ENCODE peak calls at places on chromosomes 3 and 15, in five cellular contexts. E is transverse colon, L is ovary, W is body of pancreas, O is uterus. V is an unnamed sample.

GRCh38 chr15:79244876-79245275 is 37.6 kb upstream of the ANKRD34C start:
- DNase-seq in E (no peak), L (no peak), W (no peak), O (no peak), V (no peak)

GRCh38 chr3:195030791-195031321 is 240.1 kb downstream of the XXYLT1 start:
- DNase-seq in E (no peak), L (no peak), W (no peak), O (peak; percentile 43), V (no peak)

GRCh38 chr3:22969276-22969675 is 233.9 kb upstream of the UBE2E2 start:
- DNase-seq in E (no peak), L (no peak), W (no peak), O (no peak), V (no peak)

GRCh38 chr15:66815322-66815721 is 113.3 kb downstream of the SMAD6 start:
- DNase-seq in E (no peak), L (no peak), W (no peak), O (no peak), V (no peak)

GRCh38 chr3:107794664-107795443 is 272.1 kb downstream of the BBX start:
- DNase-seq in E (no peak), L (no peak), W (no peak), O (peak; percentile 48), V (no peak)

GRCh38 chr3:188389711-188390346 is 235.9 kb downstream of the LPP start:
- DNase-seq in E (peak; percentile 41), L (no peak), W (no peak), O (no peak), V (no peak)

GRCh38 chr3:50675179-50676030 is 678 bp downstream of the DOCK3 start:
- DNase-seq in E (peak; percentile 39), L (peak; percentile 31), W (peak; percentile 29), O (no peak), V (no peak)

GRCh38 chr3:69740103-69741021 is 1.1 kb downstream of the MITF start:
- DNase-seq in E (peak; percentile 59), L (peak; percentile 60), W (peak; percentile 71), O (peak; percentile 62), V (peak; percentile 68)

GRCh38 chr3:195117978-195118581 is 152.9 kb downstream of the XXYLT1 start:
- DNase-seq in E (peak; percentile 56), L (no peak), W (no peak), O (no peak), V (peak; percentile 80)

GRCh38 chr15:69782809-69783208 is 314.9 kb downstream of the TLE3 start:
- DNase-seq in E (no peak), L (no peak), W (no peak), O (no peak), V (peak; percentile 34)

GRCh38 chr3:88203537-88204143 is 53.9 kb downstream of the C3orf38 start:
- DNase-seq in E (peak; percentile 65), L (peak; percentile 68), W (peak; percentile 75), O (peak; percentile 31), V (peak; percentile 72)

GRCh38 chr15:48695835-48696573 is 50.5 kb upstream of the FBN1 start:
- DNase-seq in E (no peak), L (no peak), W (no peak), O (no peak), V (no peak)

GRCh38 chr3:5092018-5092417 is 30.1 kb upstream of the ARL8B start:
- DNase-seq in E (no peak), L (no peak), W (no peak), O (no peak), V (no peak)

GRCh38 chr3:45608296-45608695 is 13.7 kb downstream of the LIMD1 start:
- DNase-seq in E (no peak), L (no peak), W (no peak), O (no peak), V (no peak)
- H3K4me1 ChIP-seq in E (peaks cover 37% of the 10 kb centered on the region), L (peaks cover 21% of the 10 kb centered on the region), W (peaks cover 61% of the 10 kb centered on the region), O (peaks cover 8% of the 10 kb centered on the region), V (peaks cover 100% of the 10 kb centered on the region)

DNA sequence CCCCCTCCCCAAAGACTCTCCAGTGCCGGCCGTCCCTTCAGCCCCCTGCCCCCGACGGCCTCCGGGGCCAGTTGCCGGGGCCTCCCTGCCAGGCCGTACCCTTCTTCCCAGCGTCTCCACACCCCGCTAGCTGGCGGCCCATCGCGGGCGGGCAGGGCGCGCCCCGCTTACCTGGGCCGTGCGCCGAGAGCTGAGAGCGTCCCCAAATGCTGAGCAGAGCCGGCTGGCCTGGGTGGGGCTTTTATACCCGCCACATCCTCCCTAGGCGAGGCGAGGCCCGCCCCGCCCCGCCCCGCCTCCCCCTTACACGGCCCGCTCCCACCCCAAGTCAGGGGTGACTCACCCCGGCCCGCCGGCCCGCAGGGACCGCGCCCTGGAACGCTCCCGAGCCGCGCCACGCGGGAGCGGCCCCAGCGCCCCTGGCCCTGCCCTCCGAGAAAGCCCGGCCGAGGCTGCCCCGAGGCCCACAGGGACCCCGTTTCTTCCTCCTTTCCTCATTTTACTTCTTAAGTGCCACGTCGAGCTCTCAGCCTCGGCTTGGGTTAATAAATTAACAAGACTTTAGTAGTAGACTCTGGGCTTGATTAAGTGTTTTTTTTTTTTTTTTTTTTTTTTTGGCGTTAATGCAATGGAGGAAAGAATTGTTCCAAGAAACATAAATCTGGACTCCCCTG is at the start of gene ANXA2:
- DNase-seq in E (peak; percentile 92), L (peak; percentile 86), W (peak; percentile 81), O (peak; percentile 89), V (peak; percentile 87)
- TF ChIP-seq POLR2A in E (peak; percentile 98), L (peak; percentile 71), W (peak; percentile 94), O (peak; percentile 80), V (no peak)

DNA sequence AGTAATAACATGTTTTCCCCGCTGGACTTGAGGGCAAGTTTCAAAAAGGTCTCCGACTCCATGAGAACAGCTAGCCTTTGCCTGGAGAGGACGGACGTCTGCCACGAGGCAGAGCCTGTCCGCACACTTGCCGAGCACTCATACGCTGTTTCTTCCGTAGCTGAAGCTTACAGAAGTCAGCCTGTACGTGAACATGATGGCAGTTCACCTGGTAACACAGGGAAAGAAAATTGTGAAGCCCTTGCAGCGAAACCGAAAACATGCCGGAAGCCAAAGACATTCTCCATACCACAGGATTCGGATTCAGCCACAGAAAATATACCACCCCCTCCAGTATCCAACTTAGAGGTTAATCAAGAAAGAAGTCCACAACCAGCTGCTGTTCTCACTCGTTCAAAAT is 43.9 kb upstream of the RASA2 start:
- DNase-seq in E (no peak), L (no peak), W (no peak), O (no peak), V (no peak)
- H3K4me1 ChIP-seq in E (peaks cover 44% of the 10 kb centered on the region), L (peaks cover 10% of the 10 kb centered on the region), W (peaks cover 23% of the 10 kb centered on the region), O (no peaks in the 10 kb centered on the region), V (peaks cover 61% of the 10 kb centered on the region)

DNA sequence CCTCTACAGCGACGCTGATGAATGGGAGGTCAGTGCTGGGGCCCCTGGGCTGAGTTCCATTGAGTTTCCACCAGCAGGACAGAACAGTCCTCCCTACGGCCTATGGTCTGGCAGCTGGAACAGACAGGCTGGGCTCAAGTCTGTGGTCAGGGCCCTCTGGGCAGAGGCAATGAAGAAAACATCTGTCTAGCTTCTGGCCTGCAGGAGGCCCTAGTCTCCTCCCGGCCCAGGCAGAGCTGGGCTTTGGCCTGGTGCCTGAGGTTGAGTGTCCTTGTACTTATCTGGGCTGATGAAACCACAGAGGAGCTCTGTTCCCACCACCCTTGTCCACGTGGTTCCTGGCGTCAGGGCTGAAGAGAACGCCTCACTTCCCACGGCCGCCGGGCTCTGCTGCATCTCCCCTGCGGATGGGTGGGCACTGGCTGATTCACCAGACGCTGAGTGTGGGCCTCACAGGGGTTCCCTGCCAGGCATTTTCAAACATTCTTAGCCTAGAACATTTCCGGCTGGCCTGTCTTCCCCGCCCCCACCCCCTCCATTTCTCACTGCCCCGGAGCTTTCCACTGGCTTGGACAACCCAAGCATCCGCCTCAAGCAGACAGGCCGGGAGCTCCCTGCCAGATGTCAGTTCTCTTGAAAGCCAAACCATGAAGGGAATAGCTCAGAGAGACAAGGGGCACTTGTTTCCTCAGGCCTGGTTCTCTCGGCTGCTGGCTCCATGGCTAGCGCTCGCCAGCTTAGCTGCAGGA is 20.3 kb downstream of the PPCDC start:
- DNase-seq in E (peak; percentile 91), L (peak; percentile 99), W (peak; percentile 93), O (peak; percentile 95), V (peak; percentile 82)
- TF ChIP-seq POLR2A in E (no peak), L (peak; percentile 30), W (peak; percentile 52), O (no peak), V (no peak)

DNA sequence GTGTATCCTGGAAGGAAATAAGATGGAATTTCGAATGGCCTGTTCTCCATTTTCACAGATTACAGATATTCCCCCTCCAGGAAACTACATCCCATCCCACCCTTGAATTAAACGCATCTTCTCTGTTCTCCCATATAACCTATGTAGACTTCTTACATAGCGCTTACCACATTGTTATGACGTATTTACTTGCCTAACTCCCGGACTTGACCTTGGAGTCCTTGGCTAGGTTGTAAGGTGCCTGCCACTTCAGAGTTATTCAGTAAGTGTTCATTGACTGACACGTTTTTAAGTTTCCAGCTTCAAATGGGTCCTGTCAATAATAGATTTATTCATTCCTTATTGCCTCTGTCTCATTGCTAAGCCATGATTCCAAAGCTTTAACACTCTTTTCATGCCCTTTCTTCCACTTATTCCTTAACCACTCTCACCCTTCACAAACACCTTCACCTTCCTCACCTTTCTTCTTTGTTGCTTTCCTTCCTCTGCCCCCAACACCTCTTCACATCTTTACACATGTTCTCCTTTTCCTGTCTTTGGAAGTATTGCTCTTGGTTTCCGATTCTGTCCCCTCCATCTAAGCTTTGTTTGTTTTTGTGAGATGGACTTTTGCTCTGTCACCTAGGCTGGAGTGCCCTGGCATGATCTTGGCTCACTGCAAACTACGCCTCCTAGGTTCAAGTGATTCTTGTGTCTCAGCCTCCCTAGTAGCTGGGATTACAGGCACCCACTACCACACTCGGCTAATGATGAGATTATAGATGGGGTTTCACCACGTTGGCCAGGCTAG is 138.3 kb downstream of the CMSS1 start:
- DNase-seq in E (no peak), L (no peak), W (no peak), O (no peak), V (no peak)
- H3K4me1 ChIP-seq in E (peaks cover 11% of the 10 kb centered on the region), L (peaks cover 6% of the 10 kb centered on the region), W (peaks cover 41% of the 10 kb centered on the region), O (no peaks in the 10 kb centered on the region), V (peaks cover 65% of the 10 kb centered on the region)

V was measured in stomach.